ENCODE peak calls at places on chromosome 9, in eight cellular contexts. J, Z, B, X, I, Q, Y and M are unnamed samples.

GRCh38 chr9:20872340-20872977 is 159.0 kb downstream of the HACD4 start:
- DNase-seq in J (peak), Z (no peak), B (no peak), X (peak), I (no peak), Q (peak), Y (peak), M (peak)

GRCh38 chr9:68488126-68488525 is 52.6 kb downstream of the TMEM252 start:
- DNase-seq in J (no peak), Z (no peak), B (no peak), X (no peak), I (no peak), Q (no peak), Y (no peak), M (no peak)

GRCh38 chr9:132994410-132995120 is 16.1 kb downstream of the GFI1B start:
- DNase-seq in J (peak), Z (no peak), B (peak), X (peak), I (no peak), Q (no peak), Y (no peak), M (no peak)

GRCh38 chr9:4144869-4145268 is 155.0 kb downstream of the GLIS3 start:
- DNase-seq in J (no peak), Z (no peak), B (no peak), X (peak), I (no peak), Q (no peak), Y (no peak), M (no peak)

GRCh38 chr9:84230355-84231136 is 110.0 kb downstream of the SLC28A3 start:
- DNase-seq in J (peak), Z (no peak), B (no peak), X (peak), I (no peak), Q (peak), Y (no peak), M (peak)

GRCh38 chr9:93061791-93062299 is 3.3 kb downstream of the SUSD3 start:
- DNase-seq in J (no peak), Z (no peak), B (peak), X (no peak), I (no peak), Q (no peak), Y (no peak), M (no peak)

GRCh38 chr9:33687779-33688178 is 107.6 kb upstream of the PRSS3 start:
- DNase-seq in J (peak), Z (no peak), B (no peak), X (peak), I (no peak), Q (no peak), Y (no peak), M (no peak)

GRCh38 chr9:106862115-106862945 is 636 bp upstream of the ZNF462 start:
- DNase-seq in J (peak), Z (peak), B (no peak), X (peak), I (no peak), Q (peak), Y (no peak), M (no peak)

GRCh38 chr9:15725953-15726352 is 173.1 kb downstream of the CCDC171 start:
- DNase-seq in J (no peak), Z (no peak), B (no peak), X (peak), I (no peak), Q (peak), Y (no peak), M (peak)

GRCh38 chr9:8955315-8955714 is 1155.7 kb upstream of the DMAC1 start:
- DNase-seq in J (no peak), Z (no peak), B (no peak), X (no peak), I (no peak), Q (no peak), Y (no peak), M (no peak)

GRCh38 chr9:121529237-121529987 is 29.8 kb upstream of the GGTA1 start:
- DNase-seq in J (peak), Z (peak), B (no peak), X (peak), I (peak), Q (peak), Y (peak), M (peak)

GRCh38 chr9:2337131-2337530 is 284.5 kb upstream of the VLDLR start:
- DNase-seq in J (no peak), Z (no peak), B (no peak), X (no peak), I (no peak), Q (no peak), Y (no peak), M (no peak)

GRCh38 chr9:2337602-2338001 is 284.0 kb upstream of the VLDLR start:
- DNase-seq in J (peak), Z (no peak), B (no peak), X (no peak), I (peak), Q (no peak), Y (no peak), M (no peak)

GRCh38 chr9:2335260-2335659 is 286.3 kb upstream of the VLDLR start:
- DNase-seq in J (no peak), Z (no peak), B (no peak), X (no peak), I (no peak), Q (no peak), Y (no peak), M (no peak)

GRCh38 chr9:2338770-2339169 is 282.8 kb upstream of the VLDLR start:
- DNase-seq in J (no peak), Z (no peak), B (no peak), X (no peak), I (no peak), Q (no peak), Y (no peak), M (no peak)

GRCh38 chr9:2336055-2336454 is 285.5 kb upstream of the VLDLR start:
- DNase-seq in J (peak), Z (no peak), B (no peak), X (no peak), I (no peak), Q (peak), Y (no peak), M (no peak)
- TF ChIP-seq CTCF in J (peak), Z (peak), B (no peak), X (peak), I (peak), Q (no peak), Y (peak), M (peak)

GRCh38 chr9:69931340-69931739 is 110.7 kb downstream of the CFAP95 start:
- DNase-seq in J (peak), Z (no peak), B (no peak), X (peak), I (no peak), Q (no peak), Y (no peak), M (no peak)
- TF ChIP-seq CTCF in J (peak), Z (no peak), B (no peak), X (peak), I (no peak), Q (peak), Y (peak), M (peak)

GRCh38 chr9:97954550-97954989 is 16.6 kb upstream of the HEMGN start:
- DNase-seq in J (peak), Z (no peak), B (peak), X (peak), I (no peak), Q (peak), Y (no peak), M (no peak)
- TF ChIP-seq CTCF in J (peak), Z (peak), B (peak), X (no peak), I (peak), Q (peak), Y (peak), M (peak)

GRCh38 chr9:134364391-134365114 is 38.3 kb downstream of the RXRA start:
- DNase-seq in J (no peak), Z (no peak), B (no peak), X (no peak), I (no peak), Q (no peak), Y (no peak), M (no peak)
- TF ChIP-seq CTCF in J (no peak), Z (peak), B (peak), X (no peak), I (peak), Q (peak), Y (no peak), M (peak)